ENCODE peak calls at places on chromosomes 12 and 14, in four cellular contexts. D is A549, Y is HepG2, T is K562. K is an unnamed sample.

GRCh38 chr14:92259613-92260357 is 63.2 kb upstream of the SLC24A4 start:
- DNase-seq in Y (no peak), T (no peak), D (no peak), K (peak)

GRCh38 chr14:25953532-25954144 is 644.2 kb downstream of the NOVA1 start:
- DNase-seq in Y (no peak), T (no peak), D (no peak), K (no peak)

GRCh38 chr12:124736115-124737039 is 127.3 kb downstream of the SCARB1 start:
- DNase-seq in Y (no peak), D (no peak), T (no peak), K (no peak)

GRCh38 chr12:70648831-70649230 is 11.6 kb upstream of the PTPRB start:
- DNase-seq in T (no peak), D (no peak), Y (no peak), K (no peak)

GRCh38 chr14:37480446-37481290 is 114.4 kb downstream of the FOXA1 start:
- DNase-seq in Y (peak), T (no peak), D (no peak), K (no peak)

GRCh38 chr12:131795064-131795463 is 33.1 kb upstream of the MMP17 start:
- DNase-seq in D (no peak), T (no peak), Y (no peak), K (no peak)

GRCh38 chr12:11891350-11892064 is 179.2 kb upstream of the BCL2L14 start:
- DNase-seq in T (no peak), Y (no peak), D (no peak), K (no peak)

GRCh38 chr12:63862187-63863107 is 17.9 kb downstream of the SRGAP1 start:
- DNase-seq in D (peak), Y (peak), T (no peak), K (no peak)

GRCh38 chr14:52076334-52076733 is 7.5 kb upstream of the NID2 start:
- DNase-seq in D (no peak), T (no peak), Y (no peak), K (no peak)

GRCh38 chr12:27284751-27285150 is 40.7 kb downstream of the STK38L start:
- DNase-seq in D (no peak), T (no peak), Y (no peak), K (peak)

GRCh38 chr12:56932867-56933266 is 1.3 kb downstream of the SDR9C7 start:
- DNase-seq in D (no peak), Y (no peak), T (no peak), K (no peak)

GRCh38 chr12:56929780-56930179 is 4.4 kb downstream of the SDR9C7 start:
- DNase-seq in D (no peak), Y (no peak), T (no peak), K (no peak)

GRCh38 chr12:56930241-56930640 is 4.0 kb downstream of the SDR9C7 start:
- DNase-seq in T (no peak), Y (no peak), D (no peak), K (no peak)

GRCh38 chr12:56932146-56932545 is 2.1 kb downstream of the SDR9C7 start:
- DNase-seq in T (no peak), Y (no peak), D (no peak), K (no peak)

DNA sequence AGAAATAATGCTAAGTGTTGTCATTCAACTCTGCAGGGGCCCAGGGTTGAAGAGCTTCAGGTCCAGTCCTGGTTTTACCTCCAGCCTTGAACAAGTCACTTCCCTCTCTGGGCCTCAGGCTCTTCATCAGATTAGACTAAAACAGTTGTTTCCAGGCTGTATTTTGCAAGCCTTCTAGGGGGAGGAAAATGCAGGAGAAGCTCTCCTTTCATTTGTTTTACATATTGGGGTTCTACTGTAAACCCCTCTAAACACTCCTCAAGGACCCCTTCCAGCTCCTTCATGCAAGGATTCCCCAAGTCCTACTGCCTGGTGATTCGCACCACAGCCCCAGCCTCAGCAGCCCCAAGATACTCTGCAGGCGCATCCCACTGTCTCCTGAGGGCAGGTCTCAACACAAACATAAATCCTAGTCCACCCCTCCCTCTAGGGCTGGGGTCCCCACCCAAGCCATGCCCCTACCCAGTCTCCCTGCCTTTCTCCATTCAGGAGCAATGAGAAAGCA is 2.7 kb downstream of the SDR9C7 start:
- DNase-seq in Y (peak), T (peak), D (no peak), K (no peak)
- TF ChIP-seq CHD4 in Y (no peak), T (no peak), D (no peak), K (no peak)

GRCh38 chr12:48813464-48814312 is 4.6 kb upstream of the CACNB3 start:
- DNase-seq in T (no peak), Y (no peak), D (no peak), K (no peak)

GRCh38 chr12:48816148-48816854 is 2.0 kb upstream of the CACNB3 start:
- DNase-seq in D (no peak), T (no peak), Y (no peak), K (no peak)

GRCh38 chr12:48812389-48812788 is 5.9 kb upstream of the CACNB3 start:
- DNase-seq in D (no peak), T (no peak), Y (no peak), K (no peak)

GRCh38 chr12:48815281-48816110 is 2.8 kb upstream of the CACNB3 start:
- DNase-seq in D (peak), Y (peak), T (peak), K (no peak)

GRCh38 chr12:48814313-48815280 is 3.7 kb upstream of the CACNB3 start:
- DNase-seq in T (peak), D (peak), Y (peak), K (peak)
- TF ChIP-seq CHD4 in T (peak), D (no peak), Y (no peak), K (no peak)

GRCh38 chr14:87233806-87234384 is 759.1 kb downstream of the GALC start:
- DNase-seq in Y (no peak), T (no peak), D (no peak), K (no peak)
- TF ChIP-seq CHD4 in Y (no peak), T (no peak), D (no peak), K (no peak)

GRCh38 chr12:112794721-112795486 is 3.4 kb downstream of the RPH3A start:
- DNase-seq in T (no peak), Y (no peak), D (no peak), K (no peak)
- TF ChIP-seq CHD4 in T (no peak), Y (no peak), D (no peak), K (no peak)

DNA sequence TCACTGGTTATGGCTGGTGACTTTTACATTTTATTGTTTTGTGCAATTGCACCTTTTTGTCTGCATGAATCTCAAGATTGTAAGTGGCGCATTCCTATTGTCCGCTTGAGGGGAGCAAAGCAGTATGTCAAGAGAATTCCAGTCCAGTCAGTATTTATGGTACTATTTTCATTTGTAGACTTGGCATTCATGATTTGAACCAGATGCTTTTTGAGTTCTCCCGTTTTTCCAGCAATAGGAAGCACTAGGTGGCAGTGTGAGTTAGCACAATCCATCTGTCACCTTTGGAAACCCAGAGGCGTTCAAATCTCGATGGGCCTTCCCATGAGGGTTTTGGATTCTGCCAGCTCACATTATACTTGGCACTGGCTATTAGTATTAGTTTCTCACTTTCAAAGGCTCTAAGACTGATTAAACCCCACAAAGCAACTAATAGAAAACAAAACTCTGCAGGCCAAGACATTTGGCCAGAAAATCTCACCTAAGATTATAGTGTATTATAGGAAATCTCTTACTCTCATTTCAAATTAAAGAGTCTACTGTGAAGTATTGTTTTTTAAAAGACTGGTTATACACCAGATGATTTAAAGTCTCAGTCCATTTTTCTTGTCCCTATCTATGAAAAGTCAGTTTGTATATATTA is 2.2 kb downstream of the DACT1 start:
- DNase-seq in D (peak), Y (peak), T (no peak), K (peak)
- TF ChIP-seq CHD4 in D (no peak), Y (no peak), T (no peak), K (no peak)